ENCODE peak calls at places on chromosomes 6 and 20, in ten cellular contexts. L is mammary epithelial cell; F is prostate gland; G is endothelial cell of umbilical vein; Z is right atrium auricular region; Y is neural progenitor cell; W is CD4-positive, CD25-positive, alpha-beta regulatory T cell; X is tibial nerve; D is CD8-positive, alpha-beta T cell; M is SJSA1. S is an unnamed sample.
A peak's percentile ranks its signal among the peaks of the same experiment; 100 is the strongest.

GRCh38 chr6:116476021-116476678 is 15.0 kb downstream of the CALHM6 start:
- DNase-seq in L (no peak), Y (no peak), G (no peak), M (no peak), X (no peak), D (peak; percentile 38), Z (no peak), W (peak; percentile 14), F (no peak), S (no peak)

GRCh38 chr6:98833101-98834059 is 994 bp upstream of the POU3F2 start:
- DNase-seq in D (no peak), X (no peak), L (no peak), G (peak; percentile 53), W (no peak), Z (no peak), Y (peak; percentile 77), F (no peak), M (peak; percentile 21), S (peak; percentile 52)

GRCh38 chr6:20907486-20908071 is 373.3 kb downstream of the CDKAL1 start:
- DNase-seq in M (no peak), W (no peak), D (no peak), X (no peak), L (no peak), G (no peak), F (no peak), Z (no peak), Y (no peak), S (no peak)

GRCh38 chr6:28252507-28252975 is 472 bp upstream of the ZKSCAN4 start:
- DNase-seq in M (no peak), L (no peak), Z (no peak), D (no peak), Y (peak; percentile 10), W (no peak), G (no peak), X (no peak), F (no peak), S (no peak)

GRCh38 chr20:30503992-30504570 is 753.4 kb upstream of the DEFB115 start:
- DNase-seq in Y (no peak), W (no peak), D (no peak), X (no peak), L (no peak), F (no peak), G (no peak), M (no peak), Z (no peak), S (no peak)

GRCh38 chr6:157226761-157227160 is 96.6 kb downstream of the TMEM242 start:
- DNase-seq in M (no peak), Y (no peak), G (no peak), X (no peak), Z (no peak), L (no peak), F (no peak), D (no peak), W (no peak), S (no peak)

GRCh38 chr6:36599791-36600209 is 5.6 kb downstream of the SRSF3 start:
- DNase-seq in X (no peak), L (peak; percentile 51), Z (peak; percentile 62), F (no peak), Y (peak; percentile 56), W (peak; percentile 60), D (peak; percentile 71), M (no peak), G (no peak), S (peak; percentile 47)

GRCh38 chr6:43052842-43053544 is 658 bp downstream of the CUL7 start:
- DNase-seq in W (no peak), L (peak; percentile 15), M (no peak), G (peak; percentile 53), F (no peak), Y (no peak), Z (no peak), X (peak; percentile 19), D (no peak), S (no peak)

GRCh38 chr6:143197377-143197776 is 136.7 kb downstream of the AIG1 start:
- DNase-seq in F (no peak), M (no peak), L (no peak), Y (no peak), Z (no peak), G (no peak), X (no peak), D (no peak), W (no peak), S (no peak)

GRCh38 chr6:111291334-111291705 is 191.7 kb downstream of the REV3L start:
- DNase-seq in F (no peak), L (no peak), D (no peak), X (no peak), Z (no peak), W (no peak), M (no peak), G (no peak), Y (no peak), S (peak; percentile 13)

GRCh38 chr20:24937579-24937978 is 11.5 kb upstream of the CST7 start:
- DNase-seq in Y (no peak), D (no peak), F (no peak), W (no peak), X (no peak), G (no peak), L (no peak), M (no peak), Z (no peak), S (no peak)

GRCh38 chr20:37294262-37294981 is 5.0 kb downstream of the MANBAL start:
- DNase-seq in W (no peak), L (no peak), Y (no peak), D (no peak), F (no peak), Z (no peak), M (no peak), G (no peak), X (no peak), S (no peak)
- H3K4me1 ChIP-seq in W (peaks cover 13% of the 10 kb centered on the region), L (peaks cover 59% of the 10 kb centered on the region), Y (peaks cover 21% of the 10 kb centered on the region), D (peaks cover 25% of the 10 kb centered on the region), F (peaks cover 17% of the 10 kb centered on the region), Z (no peaks in the 10 kb centered on the region), M (peaks cover 54% of the 10 kb centered on the region), G (peaks cover 39% of the 10 kb centered on the region), X (peaks cover 34% of the 10 kb centered on the region), S (peaks cover 26% of the 10 kb centered on the region)

GRCh38 chr20:63468421-63468820 is 4.0 kb downstream of the KCNQ2 start:
- DNase-seq in L (no peak), X (no peak), F (no peak), Z (no peak), M (no peak), Y (no peak), D (no peak), W (no peak), G (no peak), S (no peak)
- H3K4me1 ChIP-seq in L (no peaks in the 10 kb centered on the region), X (peaks cover 11% of the 10 kb centered on the region), F (peaks cover 4% of the 10 kb centered on the region), Z (no peaks in the 10 kb centered on the region), M (no peaks in the 10 kb centered on the region), Y (peaks cover 26% of the 10 kb centered on the region), D (no peaks in the 10 kb centered on the region), W (peaks cover 12% of the 10 kb centered on the region), G (no peaks in the 10 kb centered on the region), S (no peaks in the 10 kb centered on the region)

GRCh38 chr20:1330075-1330830 is 1.3 kb upstream of the SDCBP2 start:
- DNase-seq in X (no peak), Y (no peak), D (peak; percentile 70), F (no peak), W (peak; percentile 36), Z (peak; percentile 91), M (no peak), L (no peak), G (no peak), S (peak; percentile 92)
- H3K4me1 ChIP-seq in X (peaks cover 42% of the 10 kb centered on the region), Y (peaks cover 4% of the 10 kb centered on the region), D (peaks cover 36% of the 10 kb centered on the region), F (no peaks in the 10 kb centered on the region), W (peaks cover 19% of the 10 kb centered on the region), Z (no peaks in the 10 kb centered on the region), M (peaks cover 12% of the 10 kb centered on the region), L (peaks cover 55% of the 10 kb centered on the region), G (peaks cover 63% of the 10 kb centered on the region), S (peaks cover 24% of the 10 kb centered on the region)

GRCh38 chr6:52639493-52639892 is 31.4 kb upstream of the TMEM14A start:
- DNase-seq in L (no peak), D (no peak), Z (no peak), X (no peak), F (no peak), G (no peak), W (no peak), Y (no peak), M (no peak), S (no peak)
- H3K4me1 ChIP-seq in L (no peaks in the 10 kb centered on the region), D (no peaks in the 10 kb centered on the region), Z (no peaks in the 10 kb centered on the region), X (no peaks in the 10 kb centered on the region), F (no peaks in the 10 kb centered on the region), G (peaks cover 10% of the 10 kb centered on the region), W (no peaks in the 10 kb centered on the region), Y (peaks cover 28% of the 10 kb centered on the region), M (peaks cover 16% of the 10 kb centered on the region), S (no peaks in the 10 kb centered on the region)

DNA sequence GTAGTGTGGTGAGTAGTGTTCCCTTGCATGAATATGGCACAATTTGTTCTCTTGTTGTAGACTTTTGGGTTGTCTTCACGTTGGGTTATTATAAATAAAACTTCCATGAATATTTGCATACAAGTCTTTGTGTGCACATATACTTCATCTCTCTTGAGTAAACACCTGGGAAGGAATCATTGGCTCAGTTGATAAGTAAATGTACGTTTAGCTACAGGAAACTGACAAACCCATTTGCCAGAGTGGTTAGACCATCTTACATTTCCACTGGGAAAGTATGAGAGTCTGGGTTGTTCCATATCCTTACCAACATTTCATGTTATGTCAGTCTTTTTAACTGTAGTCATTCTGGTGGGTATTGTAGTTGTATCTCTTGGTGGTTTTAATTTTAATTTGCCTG is 119.2 kb downstream of the SLX4IP start:
- DNase-seq in M (no peak), Z (no peak), X (no peak), L (no peak), F (no peak), W (no peak), G (no peak), D (no peak), Y (no peak), S (no peak)
- H3K4me1 ChIP-seq in M (peaks cover 45% of the 10 kb centered on the region), Z (no peaks in the 10 kb centered on the region), X (no peaks in the 10 kb centered on the region), L (peaks cover 63% of the 10 kb centered on the region), F (no peaks in the 10 kb centered on the region), W (peaks cover 10% of the 10 kb centered on the region), G (peaks cover 17% of the 10 kb centered on the region), D (peaks cover 11% of the 10 kb centered on the region), Y (peaks cover 66% of the 10 kb centered on the region), S (no peaks in the 10 kb centered on the region)

S was measured in adrenal gland.